ENCODE peak calls at places on chromosomes 5 and 9, in five cellular contexts. L is H1, T is heart left ventricle, V is A549, Q is ovary. J is an unnamed sample.

GRCh38 chr5:175885813-175886212 is 14.4 kb downstream of the CPLX2 start:
- DNase-seq in V (no peak), Q (no peak), L (no peak), T (no peak), J (no peak)

GRCh38 chr5:146047396-146047795 is 58.0 kb downstream of the PLAC8L1 start:
- DNase-seq in T (no peak), V (no peak), L (no peak), Q (no peak), J (no peak)

GRCh38 chr9:124208571-124208970 is 49.2 kb upstream of the NEK6 start:
- DNase-seq in L (no peak), T (no peak), V (no peak), Q (no peak), J (no peak)

GRCh38 chr9:86253577-86253976 is 5.9 kb downstream of the C9orf153 start:
- DNase-seq in V (no peak), Q (no peak), T (no peak), L (no peak), J (no peak)

GRCh38 chr9:33229359-33230120 is 10.4 kb upstream of the SPINK4 start:
- DNase-seq in V (peak; percentile 82), Q (no peak), L (no peak), T (no peak), J (no peak)

GRCh38 chr5:78530342-78531096 is 118.1 kb downstream of the LHFPL2 start:
- DNase-seq in Q (no peak), T (no peak), V (peak; percentile 33), L (no peak), J (no peak)

GRCh38 chr5:59348189-59348588 is 545.3 kb downstream of the PDE4D start:
- DNase-seq in L (no peak), Q (no peak), T (no peak), V (no peak), J (no peak)

GRCh38 chr9:136587145-136587943 is 41.5 kb upstream of the NOTCH1 start:
- DNase-seq in L (peak; percentile 85), Q (peak; percentile 74), T (peak; percentile 90), V (no peak), J (no peak)

GRCh38 chr9:126488310-126488709 is 125.4 kb upstream of the LMX1B start:
- DNase-seq in Q (no peak), T (no peak), V (no peak), L (no peak), J (no peak)

GRCh38 chr5:83577036-83577636 is 105.6 kb downstream of the VCAN start:
- DNase-seq in T (no peak), L (no peak), V (peak; percentile 27), Q (no peak), J (no peak)

GRCh38 chr5:61299254-61299653 is 32.8 kb upstream of the ZSWIM6 start:
- DNase-seq in T (no peak), Q (no peak), V (no peak), L (no peak), J (no peak)

GRCh38 chr9:2159521-2160417 is 144.6 kb downstream of the SMARCA2 start:
- DNase-seq in L (no peak), Q (no peak), V (no peak), T (no peak), J (no peak)

GRCh38 chr5:180787025-180787424 is 15.6 kb downstream of the MGAT1 start:
- DNase-seq in L (no peak), Q (no peak), T (no peak), V (no peak), J (no peak)

GRCh38 chr5:136629125-136629790 is 263.9 kb upstream of the TRPC7 start:
- DNase-seq in T (no peak), Q (no peak), V (no peak), L (no peak), J (no peak)

GRCh38 chr5:63916786-63917185 is 45.5 kb downstream of the HTR1A start:
- DNase-seq in L (no peak), V (no peak), Q (no peak), T (no peak), J (no peak)

GRCh38 chr5:128498844-128499455 is 39.1 kb downstream of the FBN2 start:
- DNase-seq in V (peak; percentile 11), Q (no peak), L (no peak), T (no peak), J (no peak)

GRCh38 chr5:66122379-66123034 is 21.6 kb upstream of the SREK1 start:
- DNase-seq in T (no peak), Q (no peak), L (no peak), V (no peak), J (no peak)

GRCh38 chr9:122084276-122084675 is 8.8 kb downstream of the TTLL11 start:
- DNase-seq in Q (no peak), L (no peak), V (no peak), T (no peak), J (no peak)

GRCh38 chr5:169668732-169669131 is 31.7 kb downstream of the DOCK2 start:
- DNase-seq in Q (no peak), L (no peak), T (no peak), V (peak; percentile 58), J (no peak)

GRCh38 chr9:14866200-14866749 is 44.0 kb downstream of the FREM1 start:
- DNase-seq in Q (no peak), V (no peak), L (no peak), T (no peak), J (no peak)

GRCh38 chr9:121842612-121842978 is 191.2 kb downstream of the DAB2IP start:
- DNase-seq in V (no peak), L (no peak), Q (no peak), T (no peak), J (no peak)

GRCh38 chr5:112210430-112211005 is 208.6 kb downstream of the EPB41L4A start:
- DNase-seq in L (no peak), Q (no peak), T (peak; percentile 21), V (peak; percentile 9), J (no peak)

GRCh38 chr9:137128158-137129088 is 10.5 kb upstream of the GRIN1 start:
- DNase-seq in Q (no peak), T (no peak), L (no peak), V (no peak), J (no peak)

GRCh38 chr9:29212590-29213373 is 1639.5 kb upstream of the C9orf72 start:
- DNase-seq in V (peak; percentile 44), L (peak; percentile 79), Q (no peak), T (no peak), J (no peak)

GRCh38 chr9:131856105-131856504 is 116.2 kb upstream of the RAPGEF1 start:
- DNase-seq in Q (no peak), L (peak; percentile 77), V (peak; percentile 56), T (no peak), J (no peak)

GRCh38 chr5:117588611-117589010 is 1014.0 kb upstream of the SEMA6A start:
- DNase-seq in L (no peak), Q (no peak), V (no peak), T (no peak), J (no peak)

GRCh38 chr5:143200781-143201398 is 202.6 kb downstream of the NR3C1 start:
- DNase-seq in L (no peak), T (peak; percentile 56), Q (no peak), V (no peak), J (no peak)

GRCh38 chr9:126701820-126702500 is 88.2 kb downstream of the LMX1B start:
- DNase-seq in T (peak; percentile 12), V (no peak), L (no peak), Q (no peak), J (no peak)

GRCh38 chr5:4022056-4022670 is 426.5 kb downstream of the IRX1 start:
- DNase-seq in L (no peak), Q (no peak), V (no peak), T (no peak), J (no peak)

GRCh38 chr9:2466703-2467102 is 154.9 kb upstream of the VLDLR start:
- DNase-seq in Q (no peak), T (no peak), L (no peak), V (no peak), J (no peak)

GRCh38 chr5:91025449-91025848 is 357.7 kb downstream of the ARRDC3 start:
- DNase-seq in Q (no peak), T (no peak), L (no peak), V (no peak), J (no peak)

GRCh38 chr9:76687861-76688374 is 76.3 kb upstream of the PCA3 start:
- DNase-seq in T (no peak), Q (no peak), V (no peak), L (peak; percentile 23), J (no peak)

GRCh38 chr5:109163336-109163735 is 246.4 kb downstream of the PJA2 start:
- DNase-seq in Q (no peak), V (no peak), L (no peak), T (no peak), J (no peak)
- H3K27ac ChIP-seq in Q (no peak overlapping the region), V (no peak overlapping the region), L (no peak overlapping the region), T (no peak overlapping the region), J (no peak overlapping the region)

DNA sequence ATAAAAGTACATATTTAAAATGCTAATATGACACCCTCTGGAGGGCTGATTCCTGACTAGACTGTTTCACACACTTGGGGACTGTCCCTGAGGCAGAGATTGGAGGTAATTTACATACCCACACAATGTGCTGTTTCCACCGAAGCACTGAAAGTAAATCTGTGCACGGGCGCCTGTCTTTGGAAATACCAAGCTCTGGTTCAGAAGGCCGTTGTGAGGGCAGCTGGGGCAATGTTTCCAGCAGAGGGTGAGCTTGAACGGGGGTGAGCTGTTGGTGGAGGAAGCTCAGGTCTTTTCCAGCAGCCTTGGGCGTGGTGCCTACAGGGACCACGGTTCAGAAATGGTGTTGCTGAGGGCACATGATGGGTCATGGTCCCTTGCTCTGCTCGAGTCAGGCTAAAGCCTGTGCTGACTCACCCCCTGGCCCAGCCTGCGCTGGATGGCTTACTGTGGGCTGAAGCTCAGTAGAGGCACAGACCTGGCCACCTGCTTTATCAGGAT is 25.8 kb upstream of the HMCN2 start:
- DNase-seq in V (no peak), L (no peak), T (no peak), Q (no peak), J (no peak)
- TF ChIP-seq POLR2A in V (no peak), L (no peak), T (no peak), Q (no peak), J (no peak)

DNA sequence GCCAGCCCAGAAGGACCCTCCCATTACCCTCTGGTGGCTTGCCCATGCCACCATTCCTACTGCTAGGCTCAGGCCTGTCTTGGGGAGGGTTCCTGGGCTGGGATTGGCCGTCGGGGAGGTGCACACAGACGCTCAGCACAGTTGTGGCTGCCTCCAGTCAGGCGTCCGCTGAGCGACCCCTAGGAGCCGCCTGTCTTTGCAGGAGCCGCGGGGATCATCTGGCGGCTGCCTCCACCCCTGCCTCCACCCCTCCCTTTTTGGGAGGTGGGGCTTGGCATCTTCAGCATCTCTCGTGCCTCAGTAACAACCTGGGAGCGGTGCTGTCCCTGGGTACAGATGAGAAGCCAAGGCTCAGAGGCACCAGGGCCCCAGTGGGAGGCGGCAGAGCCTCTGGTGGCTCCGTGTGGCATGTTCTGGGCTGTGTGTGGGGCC is 39.6 kb downstream of the RXRA start:
- DNase-seq in V (peak; percentile 55), Q (peak; percentile 79), T (peak; percentile 62), L (no peak), J (no peak)
- H3K27ac ChIP-seq in V (peak overlapping the region; percentile 88), Q (peak overlapping the region; percentile 43), T (peak overlapping the region; percentile 88), L (no peak overlapping the region), J (peak overlapping the region; percentile 94)

GRCh38 chr5:179700401-179700918 is 1.7 kb downstream of the CANX start:
- DNase-seq in Q (no peak), T (no peak), V (no peak), L (no peak), J (no peak)
- TF ChIP-seq POLR2A in Q (no peak), T (no peak), V (no peak), L (peak; percentile 63), J (no peak)

DNA sequence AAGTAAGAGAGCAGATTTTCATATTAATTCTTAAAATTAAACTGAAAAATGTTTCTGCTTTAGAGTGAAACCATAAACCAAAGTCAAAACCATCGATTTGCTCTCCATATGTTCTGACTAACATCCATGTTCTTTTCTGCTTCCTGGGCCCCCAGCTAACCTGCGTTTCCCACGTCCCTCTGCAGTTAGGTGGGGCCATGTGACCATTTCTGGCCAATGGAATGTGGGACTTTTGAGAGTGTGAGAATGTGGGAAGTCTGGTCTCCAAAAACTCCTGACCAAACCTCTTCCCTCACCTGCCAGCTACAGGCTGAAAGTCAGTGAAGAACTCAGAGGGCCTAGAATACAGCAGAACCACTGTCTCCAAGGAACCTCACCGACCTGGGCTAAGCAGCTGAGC is 44.9 kb downstream of the ANKH start:
- DNase-seq in T (no peak), V (no peak), Q (no peak), L (no peak), J (no peak)
- H3K27ac ChIP-seq in T (no peak overlapping the region), V (no peak overlapping the region), Q (no peak overlapping the region), L (no peak overlapping the region), J (no peak overlapping the region)